ENCODE peak calls at places on chromosomes 11 and 22, in eight cellular contexts. N is dorsolateral prefrontal cortex, P is fibroblast of mammary gland, Z is spleen, T is lower leg skin, I is AG09309, F is transverse colon, E is A549. W is an unnamed sample.
A peak's percentile ranks its signal among the peaks of the same experiment; 100 is the strongest.

GRCh38 chr11:117885777-117886176 is 9.3 kb upstream of the FXYD6 start:
- DNase-seq in N (no peak), P (peak; percentile 8), Z (no peak), T (no peak), I (no peak), F (peak; percentile 49), E (no peak), W (no peak)

GRCh38 chr11:47399860-47400812 is 8.3 kb upstream of the SLC39A13 start:
- DNase-seq in N (no peak), P (no peak), Z (peak; percentile 92), T (no peak), I (no peak), F (peak; percentile 47), E (no peak), W (peak; percentile 82)

GRCh38 chr11:109035261-109035660 is 370.4 kb downstream of the DDX10 start:
- DNase-seq in N (no peak), P (no peak), Z (no peak), T (no peak), I (no peak), F (no peak), E (no peak), W (no peak)

GRCh38 chr11:71298016-71298550 is 45.7 kb upstream of the SHANK2 start:
- DNase-seq in N (no peak), P (no peak), Z (no peak), T (no peak), I (no peak), F (no peak), E (no peak), W (no peak)

GRCh38 chr11:11211186-11211585 is 141.9 kb downstream of the CSNK2A3 start:
- DNase-seq in N (no peak), P (peak; percentile 7), Z (no peak), T (no peak), I (no peak), F (no peak), E (no peak), W (no peak)

GRCh38 chr22:42202669-42203068 is 67.8 kb downstream of the TCF20 start:
- DNase-seq in N (no peak), P (peak; percentile 30), Z (no peak), T (no peak), I (peak; percentile 11), F (no peak), E (no peak), W (no peak)

GRCh38 chr22:50705219-50705691 is 32.6 kb downstream of the SHANK3 start:
- DNase-seq in N (peak; percentile 89), P (peak; percentile 32), Z (peak; percentile 77), T (no peak), I (no peak), F (no peak), E (no peak), W (no peak)

GRCh38 chr22:27065259-27065658 is 407.9 kb downstream of the MIAT start:
- DNase-seq in N (no peak), P (no peak), Z (no peak), T (no peak), I (no peak), F (no peak), E (no peak), W (no peak)

GRCh38 chr11:66936326-66936725 is 21.9 kb downstream of the PC start:
- DNase-seq in N (no peak), P (peak; percentile 89), Z (no peak), T (no peak), I (peak; percentile 90), F (no peak), E (no peak), W (no peak)

GRCh38 chr11:17063171-17064002 is 14.1 kb downstream of the RPS13 start:
- DNase-seq in N (peak; percentile 60), P (peak; percentile 50), Z (peak; percentile 81), T (no peak), I (no peak), F (peak; percentile 74), E (peak; percentile 54), W (peak; percentile 63)

GRCh38 chr22:20987375-20987774 is 5.3 kb downstream of the LZTR1 start:
- DNase-seq in N (no peak), P (no peak), Z (no peak), T (no peak), I (no peak), F (no peak), E (no peak), W (no peak)

GRCh38 chr22:20990184-20991180 is 8.4 kb downstream of the LZTR1 start:
- DNase-seq in N (no peak), P (no peak), Z (no peak), T (no peak), I (no peak), F (no peak), E (no peak), W (no peak)

GRCh38 chr22:20991252-20992055 is 9.4 kb downstream of the LZTR1 start:
- DNase-seq in N (no peak), P (no peak), Z (no peak), T (no peak), I (no peak), F (no peak), E (no peak), W (no peak)

GRCh38 chr22:20988573-20989322 is 6.7 kb downstream of the LZTR1 start:
- DNase-seq in N (no peak), P (no peak), Z (no peak), T (no peak), I (no peak), F (no peak), E (no peak), W (no peak)

GRCh38 chr22:20989323-20990138 is 7.4 kb downstream of the LZTR1 start:
- DNase-seq in N (no peak), P (no peak), Z (no peak), T (no peak), I (no peak), F (no peak), E (no peak), W (no peak)
- TF ChIP-seq CTCF in N (no peak), P (no peak), Z (no peak), T (no peak), I (no peak), F (no peak), E (no peak), W (no peak)

GRCh38 chr11:130136107-130136506 is 23.5 kb upstream of the ST14 start:
- DNase-seq in N (no peak), P (no peak), Z (no peak), T (no peak), I (no peak), F (no peak), E (no peak), W (no peak)

GRCh38 chr11:130139401-130139800 is 20.2 kb upstream of the ST14 start:
- DNase-seq in N (no peak), P (no peak), Z (no peak), T (no peak), I (no peak), F (no peak), E (no peak), W (no peak)

GRCh38 chr11:130141561-130142341 is 17.8 kb upstream of the ST14 start:
- DNase-seq in N (no peak), P (no peak), Z (no peak), T (no peak), I (no peak), F (no peak), E (no peak), W (no peak)

GRCh38 chr11:130133716-130134115 is 25.9 kb upstream of the ST14 start:
- DNase-seq in N (no peak), P (no peak), Z (no peak), T (no peak), I (no peak), F (no peak), E (no peak), W (no peak)

DNA sequence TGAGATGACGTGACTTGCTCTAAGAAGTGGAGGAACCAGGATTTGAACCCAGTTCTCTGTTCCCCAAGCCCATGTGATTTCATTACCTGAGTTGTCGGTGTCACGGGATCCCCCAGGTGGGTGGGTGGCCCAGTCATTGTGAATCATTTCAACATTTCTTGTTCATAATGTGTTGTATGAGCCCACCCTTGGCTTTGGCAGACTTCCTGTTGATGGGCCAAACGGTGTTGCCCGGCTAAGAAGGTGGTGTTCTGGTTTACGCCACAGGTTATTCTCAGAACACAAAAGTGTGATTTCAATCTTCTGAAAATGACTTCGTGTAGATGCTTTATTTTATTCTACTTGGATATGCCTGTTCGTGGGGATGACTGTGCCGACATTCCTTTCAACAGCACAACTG is 21.6 kb upstream of the ST14 start:
- DNase-seq in N (no peak), P (no peak), Z (no peak), T (no peak), I (no peak), F (no peak), E (no peak), W (no peak)
- TF ChIP-seq CTCF in N (no peak), P (no peak), Z (no peak), T (no peak), I (no peak), F (no peak), E (no peak), W (no peak)

GRCh38 chr11:43941257-43941879 is 1.1 kb upstream of the C11orf96 start:
- DNase-seq in N (no peak), P (peak; percentile 57), Z (no peak), T (no peak), I (no peak), F (no peak), E (no peak), W (no peak)

GRCh38 chr11:43934359-43935130 is 7.9 kb upstream of the C11orf96 start:
- DNase-seq in N (no peak), P (no peak), Z (no peak), T (no peak), I (no peak), F (no peak), E (no peak), W (no peak)

GRCh38 chr11:43935131-43935979 is 7.1 kb upstream of the C11orf96 start:
- DNase-seq in N (no peak), P (no peak), Z (no peak), T (no peak), I (no peak), F (no peak), E (no peak), W (no peak)

GRCh38 chr11:43936081-43936480 is 6.4 kb upstream of the C11orf96 start:
- DNase-seq in N (no peak), P (no peak), Z (no peak), T (no peak), I (no peak), F (no peak), E (no peak), W (no peak)

GRCh38 chr11:43937434-43938411 is 4.7 kb upstream of the C11orf96 start:
- DNase-seq in N (no peak), P (peak; percentile 63), Z (no peak), T (no peak), I (no peak), F (no peak), E (peak; percentile 77), W (no peak)
- TF ChIP-seq CTCF in N (no peak), P (peak; percentile 40), Z (no peak), T (no peak), I (peak; percentile 39), F (no peak), E (no peak), W (no peak)

GRCh38 chr11:33832676-33833075 is 58.4 kb upstream of the FBXO3 start:
- DNase-seq in N (no peak), P (no peak), Z (no peak), T (no peak), I (no peak), F (no peak), E (no peak), W (no peak)

GRCh38 chr11:33829430-33830141 is 55.3 kb upstream of the FBXO3 start:
- DNase-seq in N (peak; percentile 59), P (peak; percentile 79), Z (no peak), T (peak; percentile 51), I (peak; percentile 43), F (peak; percentile 55), E (peak; percentile 81), W (peak; percentile 85)

GRCh38 chr11:33830903-33831648 is 56.8 kb upstream of the FBXO3 start:
- DNase-seq in N (no peak), P (peak; percentile 5), Z (no peak), T (no peak), I (no peak), F (no peak), E (no peak), W (no peak)

GRCh38 chr11:33835143-33835878 is 56.6 kb downstream of the LMO2 start:
- DNase-seq in N (no peak), P (peak; percentile 86), Z (no peak), T (no peak), I (peak; percentile 53), F (no peak), E (peak; percentile 35), W (no peak)
- TF ChIP-seq CTCF in N (peak; percentile 55), P (peak; percentile 37), Z (peak; percentile 45), T (no peak), I (peak; percentile 9), F (peak; percentile 18), E (peak; percentile 59), W (no peak)